ENCODE peak calls at places on chromosomes 3 and 15, in six cellular contexts. One of them, this sample, is unnamed.

GRCh38 chr3:104988491-104988890 is 378.2 kb upstream of the ALCAM start:
- DNase-seq in iris pigment epithelial cell: no peak
- DNase-seq in type B pancreatic cell: no peak
- DNase-seq in tibial artery: no peak
- DNase-seq in cardiac muscle cell: no peak
- DNase-seq in body of pancreas: no peak
- DNase-seq in this sample: no peak

GRCh38 chr3:194880940-194881925 is 195.6 kb downstream of the FAM43A start:
- DNase-seq in iris pigment epithelial cell: no peak
- DNase-seq in type B pancreatic cell: peak; percentile 60
- DNase-seq in tibial artery: no peak
- DNase-seq in cardiac muscle cell: no peak
- DNase-seq in body of pancreas: no peak
- DNase-seq in this sample: no peak

GRCh38 chr15:75672646-75673425 is 25.1 kb downstream of the SNX33 start:
- DNase-seq in iris pigment epithelial cell: peak; percentile 86
- DNase-seq in type B pancreatic cell: no peak
- DNase-seq in tibial artery: no peak
- DNase-seq in cardiac muscle cell: peak; percentile 56
- DNase-seq in body of pancreas: peak; percentile 64
- DNase-seq in this sample: no peak

GRCh38 chr3:149085828-149086231 is 503 bp downstream of the HLTF start:
- DNase-seq in iris pigment epithelial cell: peak; percentile 45
- DNase-seq in type B pancreatic cell: no peak
- DNase-seq in tibial artery: no peak
- DNase-seq in cardiac muscle cell: no peak
- DNase-seq in body of pancreas: no peak
- DNase-seq in this sample: no peak

GRCh38 chr3:184618793-184619192 is 57.2 kb downstream of the EPHB3 start:
- DNase-seq in iris pigment epithelial cell: no peak
- DNase-seq in type B pancreatic cell: no peak
- DNase-seq in tibial artery: no peak
- DNase-seq in cardiac muscle cell: no peak
- DNase-seq in body of pancreas: no peak
- DNase-seq in this sample: no peak

GRCh38 chr3:188202358-188203138 is 48.6 kb downstream of the LPP start:
- DNase-seq in iris pigment epithelial cell: no peak
- DNase-seq in type B pancreatic cell: no peak
- DNase-seq in tibial artery: no peak
- DNase-seq in cardiac muscle cell: no peak
- DNase-seq in body of pancreas: no peak
- DNase-seq in this sample: no peak

GRCh38 chr3:65894126-65894525 is 144.6 kb downstream of the MAGI1 start:
- DNase-seq in iris pigment epithelial cell: no peak
- DNase-seq in type B pancreatic cell: no peak
- DNase-seq in tibial artery: no peak
- DNase-seq in cardiac muscle cell: no peak
- DNase-seq in body of pancreas: no peak
- DNase-seq in this sample: no peak

GRCh38 chr3:172776049-172776717 is 25.7 kb downstream of the ECT2 start:
- DNase-seq in iris pigment epithelial cell: peak; percentile 78
- DNase-seq in type B pancreatic cell: no peak
- DNase-seq in tibial artery: no peak
- DNase-seq in cardiac muscle cell: no peak
- DNase-seq in body of pancreas: no peak
- DNase-seq in this sample: no peak

GRCh38 chr3:169759256-169759655 is 5.6 kb downstream of the TERC start:
- DNase-seq in iris pigment epithelial cell: peak; percentile 84
- DNase-seq in type B pancreatic cell: no peak
- DNase-seq in tibial artery: no peak
- DNase-seq in cardiac muscle cell: no peak
- DNase-seq in body of pancreas: no peak
- DNase-seq in this sample: no peak

GRCh38 chr3:62248831-62249776 is 124.2 kb downstream of the FEZF2 start:
- DNase-seq in iris pigment epithelial cell: no peak
- DNase-seq in type B pancreatic cell: no peak
- DNase-seq in tibial artery: no peak
- DNase-seq in cardiac muscle cell: no peak
- DNase-seq in body of pancreas: no peak
- DNase-seq in this sample: no peak

GRCh38 chr3:56137406-56137805 is 330.9 kb downstream of the ERC2 start:
- DNase-seq in iris pigment epithelial cell: peak; percentile 71
- DNase-seq in type B pancreatic cell: no peak
- DNase-seq in tibial artery: no peak
- DNase-seq in cardiac muscle cell: no peak
- DNase-seq in body of pancreas: no peak
- DNase-seq in this sample: no peak

GRCh38 chr3:197709135-197709534 is 27.6 kb downstream of the RUBCN start:
- DNase-seq in iris pigment epithelial cell: no peak
- DNase-seq in type B pancreatic cell: no peak
- DNase-seq in tibial artery: no peak
- DNase-seq in cardiac muscle cell: no peak
- DNase-seq in body of pancreas: no peak
- DNase-seq in this sample: no peak

GRCh38 chr15:67300266-67300914 is 45.8 kb downstream of the IQCH start:
- DNase-seq in iris pigment epithelial cell: peak; percentile 6
- DNase-seq in type B pancreatic cell: no peak
- DNase-seq in tibial artery: no peak
- DNase-seq in cardiac muscle cell: no peak
- DNase-seq in body of pancreas: no peak
- DNase-seq in this sample: no peak

GRCh38 chr15:32824777-32825176 is 107.0 kb downstream of the GREM1 start:
- DNase-seq in iris pigment epithelial cell: peak; percentile 89
- DNase-seq in type B pancreatic cell: no peak
- DNase-seq in tibial artery: no peak
- DNase-seq in cardiac muscle cell: no peak
- DNase-seq in body of pancreas: no peak
- DNase-seq in this sample: no peak

GRCh38 chr3:161484226-161484625 is 12.4 kb upstream of the OTOL1 start:
- DNase-seq in iris pigment epithelial cell: no peak
- DNase-seq in type B pancreatic cell: no peak
- DNase-seq in tibial artery: no peak
- DNase-seq in cardiac muscle cell: no peak
- DNase-seq in body of pancreas: no peak
- DNase-seq in this sample: no peak

GRCh38 chr15:78619022-78619950 is 1.5 kb downstream of the CHRNA3 start:
- DNase-seq in iris pigment epithelial cell: no peak
- DNase-seq in type B pancreatic cell: no peak
- DNase-seq in tibial artery: no peak
- DNase-seq in cardiac muscle cell: no peak
- DNase-seq in body of pancreas: no peak
- DNase-seq in this sample: no peak

GRCh38 chr3:52216585-52217408 is 8.6 kb downstream of the TLR9 start:
- DNase-seq in iris pigment epithelial cell: peak; percentile 69
- DNase-seq in type B pancreatic cell: no peak
- DNase-seq in tibial artery: peak; percentile 52
- DNase-seq in cardiac muscle cell: no peak
- DNase-seq in body of pancreas: peak; percentile 96
- DNase-seq in this sample: peak; percentile 94

GRCh38 chr3:51646091-51646490 is 25.0 kb upstream of the TEX264 start:
- DNase-seq in iris pigment epithelial cell: peak; percentile 52
- DNase-seq in type B pancreatic cell: no peak
- DNase-seq in tibial artery: no peak
- DNase-seq in cardiac muscle cell: no peak
- DNase-seq in body of pancreas: no peak
- DNase-seq in this sample: no peak

GRCh38 chr3:197505796-197506553 is 49.8 kb downstream of the BDH1 start:
- DNase-seq in iris pigment epithelial cell: no peak
- DNase-seq in type B pancreatic cell: no peak
- DNase-seq in tibial artery: no peak
- DNase-seq in cardiac muscle cell: peak; percentile 60
- DNase-seq in body of pancreas: no peak
- DNase-seq in this sample: no peak

GRCh38 chr3:81592101-81592500 is 169.3 kb downstream of the GBE1 start:
- DNase-seq in iris pigment epithelial cell: peak; percentile 51
- DNase-seq in type B pancreatic cell: no peak
- DNase-seq in tibial artery: no peak
- DNase-seq in cardiac muscle cell: no peak
- DNase-seq in body of pancreas: no peak
- DNase-seq in this sample: no peak